ENCODE peak calls at places on chromosomes 6 and 20, in six cellular contexts. P, W, R, E, A and Q are unnamed samples.

GRCh38 chr6:128981716-128982115 is 98.8 kb downstream of the LAMA2 start:
- DNase-seq in A (no peak), R (no peak), E (no peak), P (no peak), W (no peak), Q (no peak)

GRCh38 chr20:41701596-41702350 is 83.6 kb upstream of the CHD6 start:
- DNase-seq in P (no peak), A (no peak), E (no peak), R (peak), W (no peak), Q (no peak)

GRCh38 chr6:137709424-137710281 is 157.4 kb upstream of the TNFAIP3 start:
- DNase-seq in A (no peak), E (no peak), W (no peak), P (peak), R (peak), Q (no peak)

GRCh38 chr20:33079267-33079666 is at the start of gene BPIFB4:
- DNase-seq in P (no peak), W (no peak), E (no peak), A (no peak), R (peak), Q (no peak)

GRCh38 chr20:8082999-8083398 is 49.1 kb upstream of the PLCB1 start:
- DNase-seq in A (no peak), W (no peak), E (no peak), P (no peak), R (peak), Q (no peak)

GRCh38 chr6:19759117-19759880 is 77.9 kb upstream of the ID4 start:
- DNase-seq in A (no peak), E (no peak), R (peak), P (no peak), W (no peak), Q (no peak)

GRCh38 chr6:133890941-133891813 is 2.3 kb downstream of the TCF21 start:
- DNase-seq in P (peak), R (peak), E (no peak), W (no peak), A (no peak), Q (no peak)

GRCh38 chr6:23633986-23634385 is 492.0 kb upstream of the NRSN1 start:
- DNase-seq in R (no peak), W (no peak), E (no peak), A (no peak), P (no peak), Q (no peak)

GRCh38 chr20:46285072-46285471 is 23.2 kb downstream of the CDH22 start:
- DNase-seq in A (no peak), R (no peak), E (no peak), W (no peak), P (no peak), Q (no peak)

GRCh38 chr20:61941721-61942405 is 123.8 kb downstream of the TAF4 start:
- DNase-seq in W (no peak), P (no peak), E (no peak), R (no peak), A (no peak), Q (no peak)

GRCh38 chr6:139764498-139764986 is 390.1 kb upstream of the CITED2 start:
- DNase-seq in P (no peak), A (no peak), W (no peak), E (no peak), R (peak), Q (no peak)

GRCh38 chr6:162485464-162485863 is 242.1 kb downstream of the PRKN start:
- DNase-seq in R (no peak), P (no peak), A (no peak), W (no peak), E (no peak), Q (no peak)

GRCh38 chr20:32482251-32483220 is 102.6 kb downstream of the NOL4L start:
- DNase-seq in E (peak), A (no peak), R (peak), P (peak), W (peak), Q (peak)

GRCh38 chr6:136628996-136629395 is 78.8 kb upstream of the MAP7 start:
- DNase-seq in P (no peak), A (no peak), E (no peak), W (no peak), R (no peak), Q (no peak)

GRCh38 chr20:34143951-34144350 is 31.9 kb upstream of the EIF2S2 start:
- DNase-seq in P (no peak), A (no peak), R (peak), E (no peak), W (no peak), Q (peak)

GRCh38 chr6:110656492-110656891 is 158.8 kb downstream of the CDK19 start:
- DNase-seq in E (no peak), A (no peak), W (no peak), P (no peak), R (no peak), Q (no peak)

GRCh38 chr6:161168281-161168891 is 105.5 kb downstream of the AGPAT4 start:
- DNase-seq in E (no peak), P (no peak), R (peak), A (no peak), W (peak), Q (no peak)

GRCh38 chr6:14676084-14676483 is 558.5 kb downstream of the CD83 start:
- DNase-seq in P (peak), A (no peak), R (peak), W (no peak), E (no peak), Q (no peak)

GRCh38 chr6:111972714-111973678 is 80.9 kb upstream of the CCN6 start:
- DNase-seq in E (no peak), W (peak), A (no peak), R (peak), P (peak), Q (no peak)

GRCh38 chr6:55758156-55758942 is 117.0 kb downstream of the BMP5 start:
- DNase-seq in W (no peak), R (peak), E (no peak), A (no peak), P (no peak), Q (no peak)